ENCODE peak calls at places on chromosome 10, in six cellular contexts. Q is NCI-H2081, N is pons, S is foreskin fibroblast, F is lower leg skin, M is small intestine. V is an unnamed sample.

GRCh38 chr10:73653701-73654100 is 2.1 kb downstream of the SYNPO2L start:
- DNase-seq in F (no peak), N (no peak), Q (no peak), M (no peak), S (peak), V (no peak)

GRCh38 chr10:19904202-19904661 is 88.0 kb downstream of the PLXDC2 start:
- DNase-seq in S (no peak), Q (no peak), M (no peak), N (no peak), F (no peak), V (no peak)

GRCh38 chr10:60714242-60714641 is 64.0 kb upstream of the CDK1 start:
- DNase-seq in Q (no peak), S (no peak), N (no peak), F (no peak), M (peak), V (no peak)

GRCh38 chr10:93081834-93082233 is 8.1 kb downstream of the CYP26A1 start:
- DNase-seq in Q (no peak), M (no peak), N (no peak), F (no peak), S (no peak), V (no peak)

GRCh38 chr10:59460601-59461000 is 98.3 kb upstream of the FAM13C start:
- DNase-seq in Q (no peak), F (no peak), S (no peak), M (no peak), N (no peak), V (no peak)

GRCh38 chr10:89337493-89337892 is 9.7 kb downstream of the IFIT3 start:
- DNase-seq in M (peak), F (no peak), N (no peak), S (no peak), Q (no peak), V (no peak)

GRCh38 chr10:121974019-121974534 is 940 bp downstream of the NSMCE4A start:
- DNase-seq in F (no peak), M (no peak), S (no peak), Q (no peak), N (no peak), V (no peak)

GRCh38 chr10:7354330-7355047 is 56.3 kb downstream of the SFMBT2 start:
- DNase-seq in M (no peak), F (no peak), S (peak), Q (no peak), N (no peak), V (no peak)

GRCh38 chr10:34514290-34514689 is 300.8 kb downstream of the PARD3 start:
- DNase-seq in F (no peak), M (no peak), Q (no peak), N (no peak), S (no peak), V (no peak)

GRCh38 chr10:34305189-34305588 is 509.9 kb downstream of the PARD3 start:
- DNase-seq in M (peak), N (no peak), S (no peak), Q (no peak), F (peak), V (peak)

GRCh38 chr10:43623351-43623750 is 17.1 kb downstream of the ZNF485 start:
- DNase-seq in N (peak), M (peak), Q (no peak), F (no peak), S (no peak), V (no peak)

GRCh38 chr10:102620615-102621417 is 23.5 kb upstream of the TRIM8 start:
- DNase-seq in F (no peak), N (no peak), S (no peak), Q (no peak), M (no peak), V (no peak)

GRCh38 chr10:114632869-114633715 is 25.0 kb downstream of the ABLIM1 start:
- DNase-seq in Q (no peak), M (no peak), S (peak), F (peak), N (peak), V (no peak)

GRCh38 chr10:60044221-60044620 is 137.9 kb upstream of the CCDC6 start:
- DNase-seq in F (no peak), M (no peak), S (peak), N (no peak), Q (no peak), V (no peak)

GRCh38 chr10:72083234-72084093 is 4.9 kb downstream of the SPOCK2 start:
- DNase-seq in N (no peak), Q (no peak), S (no peak), M (no peak), F (no peak), V (no peak)

GRCh38 chr10:113988535-113988934 is 55.1 kb upstream of the ADRB1 start:
- DNase-seq in Q (no peak), S (no peak), F (no peak), M (no peak), N (no peak), V (no peak)

GRCh38 chr10:82394122-82394521 is 519.1 kb downstream of the NRG3 start:
- DNase-seq in Q (peak), F (no peak), S (no peak), N (peak), M (no peak), V (no peak)

GRCh38 chr10:57905866-57906265 is 361.8 kb downstream of the IPMK start:
- DNase-seq in Q (no peak), S (no peak), N (peak), F (no peak), M (no peak), V (no peak)

GRCh38 chr10:68348265-68348741 is 15.6 kb upstream of the PBLD start:
- DNase-seq in M (peak), S (peak), Q (peak), F (no peak), N (peak), V (peak)

GRCh38 chr10:86090807-86091206 is 275.8 kb downstream of the GRID1 start:
- DNase-seq in Q (no peak), S (no peak), M (no peak), N (no peak), F (no peak), V (no peak)

GRCh38 chr10:27558612-27559020 is 54.5 kb downstream of the RAB18 start:
- DNase-seq in N (peak), F (peak), M (peak), S (peak), Q (peak), V (peak)

GRCh38 chr10:28833313-28833712 is 156.0 kb downstream of the BAMBI start:
- DNase-seq in M (no peak), Q (no peak), N (no peak), F (no peak), S (no peak), V (no peak)

GRCh38 chr10:103096130-103096529 is 96.9 kb downstream of the NT5C2 start:
- DNase-seq in S (no peak), N (no peak), Q (no peak), F (no peak), M (no peak), V (no peak)

GRCh38 chr10:100303724-100304319 is 17.3 kb upstream of the BLOC1S2 start:
- DNase-seq in Q (peak), S (peak), F (no peak), N (peak), M (peak), V (no peak)

GRCh38 chr10:18490755-18491154 is 160.6 kb downstream of the NSUN6 start:
- DNase-seq in N (no peak), M (no peak), S (no peak), Q (no peak), F (no peak), V (no peak)

GRCh38 chr10:93180402-93181040 is 106.8 kb downstream of the CYP26A1 start:
- DNase-seq in N (no peak), S (peak), Q (no peak), M (no peak), F (peak), V (peak)